ENCODE peak calls at places on chromosomes 12 and 14, in six cellular contexts. Z is HCEC 1CT, V is lower lobe of right lung, Q is keratinocyte, U is Ammon's horn, W is epithelial cell of prostate. A is an unnamed sample.

GRCh38 chr14:59123975-59124374 is 64.5 kb upstream of the DAAM1 start:
- DNase-seq in Z (peak; percentile 49), V (no peak), Q (no peak), U (peak; percentile 42), W (no peak), A (no peak)

GRCh38 chr12:24896171-24896570 is 52.7 kb downstream of the BCAT1 start:
- DNase-seq in Z (peak; percentile 57), V (no peak), Q (no peak), U (no peak), W (no peak), A (no peak)

GRCh38 chr12:118103601-118104382 is at the start of gene VSIG10:
- DNase-seq in Z (peak; percentile 64), V (peak; percentile 84), Q (no peak), U (peak; percentile 38), W (no peak), A (peak; percentile 29)

GRCh38 chr12:4959381-4959780 is 49.7 kb downstream of the KCNA1 start:
- DNase-seq in Z (no peak), V (no peak), Q (no peak), U (no peak), W (no peak), A (no peak)

GRCh38 chr12:46214668-46215429 is 54.0 kb downstream of the SLC38A1 start:
- DNase-seq in Z (no peak), V (no peak), Q (no peak), U (no peak), W (no peak), A (peak; percentile 77)

GRCh38 chr12:90333939-90334338 is 621.0 kb downstream of the CCER1 start:
- DNase-seq in Z (peak; percentile 24), V (no peak), Q (no peak), U (no peak), W (peak; percentile 12), A (no peak)

GRCh38 chr12:65602191-65602578 is 222.1 kb upstream of the HMGA2 start:
- DNase-seq in Z (no peak), V (no peak), Q (no peak), U (no peak), W (no peak), A (no peak)

GRCh38 chr14:35134329-35135123 is 12.2 kb downstream of the PRORP start:
- DNase-seq in Z (no peak), V (no peak), Q (no peak), U (no peak), W (no peak), A (no peak)

GRCh38 chr12:89949457-89950195 is 241.0 kb upstream of the ATP2B1 start:
- DNase-seq in Z (peak; percentile 68), V (no peak), Q (no peak), U (no peak), W (peak; percentile 31), A (peak; percentile 36)

GRCh38 chr12:116662612-116663144 is 75.2 kb downstream of the SPRING1 start:
- DNase-seq in Z (no peak), V (no peak), Q (no peak), U (peak; percentile 61), W (no peak), A (no peak)

GRCh38 chr14:101730626-101731186 is 30.8 kb upstream of the PPP2R5C start:
- DNase-seq in Z (no peak), V (no peak), Q (no peak), U (no peak), W (no peak), A (no peak)

GRCh38 chr12:62725781-62726180 is 209.2 kb downstream of the PPM1H start:
- DNase-seq in Z (no peak), V (no peak), Q (no peak), U (no peak), W (no peak), A (no peak)

GRCh38 chr14:104932676-104933631 is 8.3 kb downstream of the PLD4 start:
- DNase-seq in Z (peak; percentile 76), V (peak; percentile 90), Q (no peak), U (peak; percentile 74), W (no peak), A (peak; percentile 94)

GRCh38 chr12:49644620-49644994 is 21.2 kb downstream of the PRPF40B start:
- DNase-seq in Z (peak; percentile 51), V (peak; percentile 77), Q (no peak), U (peak; percentile 92), W (no peak), A (peak; percentile 85)

GRCh38 chr14:38286481-38286880 is 30.6 kb upstream of the CLEC14A start:
- DNase-seq in Z (no peak), V (no peak), Q (no peak), U (no peak), W (no peak), A (no peak)

GRCh38 chr14:97523936-97524335 is 726.8 kb downstream of the VRK1 start:
- DNase-seq in Z (no peak), V (no peak), Q (peak; percentile 95), U (no peak), W (peak; percentile 41), A (no peak)

GRCh38 chr12:79422060-79422812 is 268.5 kb downstream of the PAWR start:
- DNase-seq in Z (peak; percentile 13), V (no peak), Q (no peak), U (no peak), W (no peak), A (no peak)

GRCh38 chr14:100872641-100873071 is 30.9 kb downstream of the RTL1 start:
- DNase-seq in Z (no peak), V (peak; percentile 36), Q (no peak), U (peak; percentile 10), W (no peak), A (no peak)

GRCh38 chr12:101018540-101018939 is 191.5 kb downstream of the SLC5A8 start:
- DNase-seq in Z (peak; percentile 91), V (no peak), Q (peak; percentile 76), U (no peak), W (peak; percentile 89), A (no peak)

GRCh38 chr12:77325505-77325904 is 260.1 kb upstream of the E2F7 start:
- DNase-seq in Z (no peak), V (no peak), Q (no peak), U (no peak), W (no peak), A (no peak)

GRCh38 chr12:124581299-124581698 is 13.9 kb upstream of the NCOR2 start:
- DNase-seq in Z (no peak), V (no peak), Q (peak; percentile 57), U (no peak), W (no peak), A (no peak)

GRCh38 chr12:1917172-1918070 is 1.0 kb downstream of the CACNA2D4 start:
- DNase-seq in Z (no peak), V (peak; percentile 46), Q (no peak), U (peak; percentile 66), W (no peak), A (no peak)

GRCh38 chr12:28540324-28540714 is 350.1 kb downstream of the CCDC91 start:
- DNase-seq in Z (no peak), V (no peak), Q (no peak), U (no peak), W (no peak), A (no peak)

GRCh38 chr12:14442221-14442881 is 76.9 kb downstream of the ATF7IP start:
- DNase-seq in Z (no peak), V (no peak), Q (no peak), U (no peak), W (no peak), A (no peak)

GRCh38 chr12:117014342-117014887 is 84.8 kb downstream of the TESC start:
- DNase-seq in Z (no peak), V (no peak), Q (no peak), U (no peak), W (no peak), A (no peak)

GRCh38 chr12:113613414-113613813 is 141.7 kb upstream of the LHX5 start:
- DNase-seq in Z (no peak), V (no peak), Q (no peak), U (no peak), W (no peak), A (no peak)

GRCh38 chr12:132151766-132152410 is 7.6 kb downstream of the NOC4L start:
- DNase-seq in Z (no peak), V (peak; percentile 48), Q (no peak), U (no peak), W (no peak), A (no peak)

GRCh38 chr14:37253905-37254304 is 56.2 kb downstream of the MIPOL1 start:
- DNase-seq in Z (peak; percentile 72), V (no peak), Q (no peak), U (no peak), W (no peak), A (no peak)

GRCh38 chr12:24483732-24484131 is 465.2 kb downstream of the BCAT1 start:
- DNase-seq in Z (no peak), V (no peak), Q (no peak), U (no peak), W (no peak), A (no peak)

GRCh38 chr12:94416613-94417012 is 43.1 kb downstream of the CEP83 start:
- DNase-seq in Z (no peak), V (no peak), Q (no peak), U (no peak), W (no peak), A (no peak)

GRCh38 chr12:88639361-88639760 is 59.1 kb upstream of the KITLG start:
- DNase-seq in Z (peak; percentile 62), V (no peak), Q (no peak), U (no peak), W (no peak), A (no peak)

GRCh38 chr12:113161415-113162016 is 12.0 kb downstream of the CFAP73 start:
- DNase-seq in Z (no peak), V (no peak), Q (no peak), U (peak; percentile 78), W (no peak), A (peak; percentile 21)

GRCh38 chr14:67345583-67345982 is 14.0 kb downstream of the ATP6V1D start:
- DNase-seq in Z (no peak), V (no peak), Q (no peak), U (no peak), W (no peak), A (no peak)

GRCh38 chr12:56840922-56841321 is 77.8 kb downstream of the HSD17B6 start:
- DNase-seq in Z (peak; percentile 15), V (no peak), Q (no peak), U (no peak), W (no peak), A (no peak)

GRCh38 chr14:51419685-51420084 is 179.6 kb downstream of the TMX1 start:
- DNase-seq in Z (no peak), V (no peak), Q (no peak), U (no peak), W (no peak), A (peak; percentile 4)

GRCh38 chr14:90235179-90235976 is 21.0 kb upstream of the PSMC1 start:
- DNase-seq in Z (peak; percentile 23), V (peak; percentile 79), Q (peak; percentile 9), U (peak; percentile 59), W (no peak), A (peak; percentile 76)

GRCh38 chr12:94845110-94845509 is 158.4 kb downstream of the NDUFA12 start:
- DNase-seq in Z (no peak), V (no peak), Q (no peak), U (no peak), W (no peak), A (no peak)

GRCh38 chr14:54207075-54207474 is 189.7 kb upstream of the CDKN3 start:
- DNase-seq in Z (peak; percentile 58), V (no peak), Q (peak; percentile 25), U (no peak), W (no peak), A (no peak)

GRCh38 chr14:77830692-77831091 is 30.8 kb downstream of the ADCK1 start:
- DNase-seq in Z (no peak), V (no peak), Q (no peak), U (no peak), W (peak; percentile 27), A (no peak)

GRCh38 chr12:56682323-56682722 is 5.8 kb downstream of the PTGES3 start:
- DNase-seq in Z (no peak), V (no peak), Q (no peak), U (no peak), W (no peak), A (no peak)

A was measured in stimulated activated naive CD8-positive, alpha-beta T cell treated with anti-CD3 and anti-CD28 coated beads, Interleukin-15, Interleukin-2, amounts not matched to agents 100 U/mL and 50 U/mL, for 24 hours.